ENCODE peak calls at places on chromosomes 11 and 22, in eight cellular contexts. B is OCI-LY7; E is activated naive CD8-positive, alpha-beta T cell treated with anti-CD3 and anti-CD28 coated beads, Interleukin-2, amount 50 U/mL, for 24 hours; Z is neural crest cell; N is GF-D8; T is activated T-cell treated with anti-CD3 and anti-CD28 coated beads, Interleukin-2, amount 50 U/mL, for 1 hour; W is cardiac fibroblast; R is COR-L47. L is an unnamed sample.

GRCh38 chr22:29226246-29226981 is 20.7 kb downstream of the EMID1 start:
- DNase-seq in B (no peak), E (no peak), Z (no peak), N (no peak), T (no peak), W (no peak), R (no peak), L (no peak)

GRCh38 chr22:27435839-27436581 is 365.5 kb downstream of the MN1 start:
- DNase-seq in B (no peak), E (no peak), Z (peak), N (no peak), T (no peak), W (peak), R (no peak), L (no peak)

GRCh38 chr11:45233121-45233803 is 52.9 kb downstream of the SYT13 start:
- DNase-seq in B (peak), E (peak), Z (peak), N (no peak), T (peak), W (peak), R (no peak), L (peak)

GRCh38 chr22:40432625-40433024 is 62.2 kb downstream of the SGSM3 start:
- DNase-seq in B (no peak), E (no peak), Z (no peak), N (no peak), T (no peak), W (no peak), R (no peak), L (no peak)

GRCh38 chr11:120305286-120305685 is 19.8 kb upstream of the TLCD5 start:
- DNase-seq in B (no peak), E (no peak), Z (no peak), N (no peak), T (no peak), W (no peak), R (no peak), L (no peak)

GRCh38 chr11:113553235-113553634 is 78.0 kb upstream of the DRD2 start:
- DNase-seq in B (no peak), E (no peak), Z (no peak), N (no peak), T (no peak), W (peak), R (no peak), L (no peak)

GRCh38 chr22:49213731-49214352 is 613.8 kb downstream of the BRD1 start:
- DNase-seq in B (no peak), E (no peak), Z (no peak), N (no peak), T (no peak), W (no peak), R (no peak), L (no peak)

GRCh38 chr11:19437760-19438159 is 197.0 kb upstream of the E2F8 start:
- DNase-seq in B (no peak), E (no peak), Z (no peak), N (no peak), T (no peak), W (peak), R (no peak), L (no peak)

GRCh38 chr22:47063071-47063509 is 300.6 kb downstream of the TBC1D22A start:
- DNase-seq in B (no peak), E (no peak), Z (no peak), N (no peak), T (no peak), W (no peak), R (no peak), L (no peak)

GRCh38 chr11:47667135-47667534 is 24.8 kb upstream of the MTCH2 start:
- DNase-seq in B (no peak), E (no peak), Z (no peak), N (no peak), T (no peak), W (no peak), R (no peak), L (no peak)

L was measured in Kasumi-1.